ENCODE peak calls at places on chromosomes 16 and 17, in five cellular contexts. M, W, B, P and J are unnamed samples.

GRCh38 chr17:73290399-73291259 is 21.2 kb downstream of the CDC42EP4 start:
- DNase-seq in M (no peak), B (no peak), W (no peak), P (no peak), J (no peak)

GRCh38 chr17:45992175-45992574 is 6.9 kb upstream of the STH start:
- DNase-seq in W (no peak), P (no peak), M (no peak), B (no peak), J (no peak)

GRCh38 chr16:11670171-11671131 is 2.2 kb downstream of the SNN start:
- DNase-seq in M (peak; percentile 46), P (no peak), B (no peak), W (no peak), J (no peak)

GRCh38 chr17:6548578-6549330 is 7.6 kb downstream of the PITPNM3 start:
- DNase-seq in P (peak; percentile 39), B (no peak), W (no peak), M (peak; percentile 28), J (no peak)

GRCh38 chr17:13017623-13018462 is at the start of gene ELAC2:
- DNase-seq in B (peak; percentile 98), W (peak; percentile 89), M (peak; percentile 88), P (peak; percentile 98), J (peak; percentile 98)

GRCh38 chr17:17191346-17191792 is 14.8 kb downstream of the PLD6 start:
- DNase-seq in W (peak; percentile 41), P (no peak), B (no peak), M (no peak), J (no peak)

GRCh38 chr17:47864791-47865216 is 13.8 kb upstream of the SP6 start:
- DNase-seq in B (no peak), M (no peak), P (no peak), W (no peak), J (peak; percentile 84)

GRCh38 chr17:9537177-9537776 is 38.3 kb downstream of the STX8 start:
- DNase-seq in B (no peak), M (no peak), W (no peak), P (no peak), J (no peak)

GRCh38 chr16:53022374-53022773 is 30.3 kb downstream of the CHD9NB start:
- DNase-seq in B (no peak), P (peak; percentile 40), M (no peak), W (peak; percentile 13), J (no peak)

GRCh38 chr16:67190041-67190440 is at the start of gene EXOC3L1:
- DNase-seq in P (no peak), B (no peak), M (no peak), W (no peak), J (no peak)

GRCh38 chr16:4081577-4082021 is 34.6 kb downstream of the ADCY9 start:
- DNase-seq in M (no peak), W (no peak), P (no peak), B (no peak), J (no peak)

GRCh38 chr17:55564077-55564476 is 52.8 kb upstream of the SMIM36 start:
- DNase-seq in P (no peak), B (no peak), M (no peak), W (no peak), J (no peak)

GRCh38 chr17:76614912-76615617 is 28.5 kb downstream of the ST6GALNAC1 start:
- DNase-seq in B (peak; percentile 59), W (no peak), P (no peak), M (no peak), J (no peak)

GRCh38 chr16:21125191-21125590 is 25.5 kb downstream of the DNAH3 start:
- DNase-seq in B (no peak), M (no peak), P (no peak), W (no peak), J (no peak)
- TF ChIP-seq POLR2AphosphoS5 in B (no peak), M (no peak), P (no peak), W (no peak), J (no peak)

DNA sequence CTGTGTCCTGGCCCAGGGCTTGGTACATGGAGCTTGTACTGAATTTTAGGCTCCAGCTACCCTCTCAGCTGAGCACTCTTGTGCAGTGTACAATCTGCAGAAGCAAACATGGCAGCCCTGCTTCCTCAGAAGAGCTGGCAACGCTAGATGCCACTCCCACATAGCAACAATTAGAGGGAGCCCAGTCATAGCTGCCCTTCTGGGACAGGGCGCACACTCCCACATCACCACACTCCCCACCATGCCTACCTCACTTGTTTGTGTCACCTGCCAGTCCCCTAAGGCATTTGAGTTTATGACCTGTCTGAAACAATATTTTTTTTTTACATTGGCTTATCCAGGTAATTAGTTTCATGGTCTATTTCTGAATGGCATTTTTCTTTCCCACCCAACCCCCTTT is 72.3 kb downstream of the C17orf67 start:
- DNase-seq in B (no peak), P (no peak), W (no peak), M (no peak), J (no peak)
- H3K9me3 ChIP-seq in B (no peaks in the 10 kb centered on the region), P (no peaks in the 10 kb centered on the region), W (no peaks in the 10 kb centered on the region), M (no peaks in the 10 kb centered on the region), J (no peaks in the 10 kb centered on the region)

GRCh38 chr16:887846-888245 is 82.9 kb downstream of the LMF1 start:
- DNase-seq in P (no peak), W (no peak), B (no peak), M (no peak), J (no peak)
- H3K27me3 ChIP-seq in P (no peaks in the 10 kb centered on the region), W (no peaks in the 10 kb centered on the region), B (no peaks in the 10 kb centered on the region), M (no peaks in the 10 kb centered on the region), J (no peaks in the 10 kb centered on the region)

GRCh38 chr17:143785-144281 is 6.5 kb downstream of the SCGB1C2 start:
- DNase-seq in M (no peak), B (peak; percentile 89), W (peak; percentile 17), P (peak; percentile 70), J (peak; percentile 56)
- TF ChIP-seq POLR2AphosphoS5 in M (no peak), B (no peak), W (no peak), P (no peak), J (no peak)

GRCh38 chr17:65103431-65103830 is 33.7 kb upstream of the RGS9 start:
- DNase-seq in B (no peak), W (no peak), P (no peak), M (no peak), J (no peak)
- H3K9me3 ChIP-seq in B (no peaks in the 10 kb centered on the region), W (no peaks in the 10 kb centered on the region), P (no peaks in the 10 kb centered on the region), M (no peaks in the 10 kb centered on the region), J (no peaks in the 10 kb centered on the region)

GRCh38 chr17:2240541-2240940 is 63.0 kb downstream of the SMG6 start:
- DNase-seq in W (no peak), M (no peak), B (no peak), P (no peak), J (no peak)
- H3K27me3 ChIP-seq in W (no peaks in the 10 kb centered on the region), M (no peaks in the 10 kb centered on the region), B (no peaks in the 10 kb centered on the region), P (no peaks in the 10 kb centered on the region), J (no peaks in the 10 kb centered on the region)

DNA sequence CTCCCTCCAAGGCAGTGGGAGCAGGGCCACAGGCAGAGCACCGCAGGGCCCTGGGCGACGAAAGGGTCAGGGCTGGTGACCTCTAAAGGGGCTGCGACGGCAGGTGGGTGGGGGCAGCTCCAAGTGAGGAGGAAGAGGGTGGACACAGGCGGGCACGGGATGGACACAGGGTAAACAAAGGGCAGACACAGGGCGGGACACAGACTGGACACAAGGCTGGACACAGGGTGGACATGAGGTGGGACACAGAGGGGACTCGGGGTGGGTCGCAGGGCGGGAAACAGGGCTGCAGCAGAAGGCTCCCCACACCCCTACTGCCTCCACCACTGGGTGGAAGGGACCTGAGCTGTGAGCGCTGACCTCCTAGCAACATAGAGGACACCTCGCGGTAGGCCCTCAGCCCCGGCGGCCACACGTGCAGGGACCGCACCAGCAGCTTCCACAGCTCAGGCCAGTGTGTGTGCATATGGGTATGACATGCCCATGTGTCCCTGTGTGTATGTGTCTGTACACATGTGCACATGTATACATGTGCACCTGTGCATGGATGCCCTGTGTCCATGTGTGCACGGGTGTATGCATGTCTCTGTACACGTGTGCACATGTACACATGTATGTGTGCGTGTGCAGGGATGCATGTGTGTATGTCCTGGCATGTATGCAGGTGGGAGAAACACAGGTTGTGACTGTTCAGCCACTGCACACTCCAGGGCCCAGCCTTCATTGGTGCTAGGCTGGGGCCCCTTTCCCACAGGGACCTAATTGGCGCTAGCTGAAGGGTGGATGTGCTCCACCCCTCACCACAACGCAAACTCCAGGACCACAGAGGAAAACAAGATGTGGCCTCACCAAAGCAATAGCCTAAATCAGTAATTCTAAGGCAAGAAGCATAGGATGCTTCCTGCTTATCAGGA is 7.6 kb downstream of the LMF1 start:
- DNase-seq in B (peak; percentile 72), M (no peak), W (no peak), P (no peak), J (no peak)
- TF ChIP-seq POLR2AphosphoS5 in B (no peak), M (no peak), W (no peak), P (no peak), J (no peak)

GRCh38 chr16:35148748-35149147 is 1689.3 kb downstream of the TP53TG3F start:
- DNase-seq in M (no peak), P (no peak), B (no peak), W (no peak), J (no peak)

GRCh38 chr16:35144212-35144932 is 1685.0 kb downstream of the TP53TG3F start:
- DNase-seq in M (no peak), W (no peak), P (no peak), B (no peak), J (no peak)

GRCh38 chr16:35146031-35146710 is 1686.8 kb downstream of the TP53TG3F start:
- DNase-seq in B (no peak), P (no peak), M (no peak), W (no peak), J (no peak)

GRCh38 chr16:35147556-35148504 is 1688.4 kb downstream of the TP53TG3F start:
- DNase-seq in M (no peak), B (no peak), W (no peak), P (no peak), J (no peak)

GRCh38 chr16:35146723-35147458 is 1687.5 kb downstream of the TP53TG3F start:
- DNase-seq in M (no peak), B (no peak), P (no peak), W (no peak), J (no peak)
- H3K9me3 ChIP-seq in M (no peaks in the 10 kb centered on the region), B (peaks cover 13% of the 10 kb centered on the region), P (no peaks in the 10 kb centered on the region), W (no peaks in the 10 kb centered on the region), J (peaks cover 49% of the 10 kb centered on the region)

DNA sequence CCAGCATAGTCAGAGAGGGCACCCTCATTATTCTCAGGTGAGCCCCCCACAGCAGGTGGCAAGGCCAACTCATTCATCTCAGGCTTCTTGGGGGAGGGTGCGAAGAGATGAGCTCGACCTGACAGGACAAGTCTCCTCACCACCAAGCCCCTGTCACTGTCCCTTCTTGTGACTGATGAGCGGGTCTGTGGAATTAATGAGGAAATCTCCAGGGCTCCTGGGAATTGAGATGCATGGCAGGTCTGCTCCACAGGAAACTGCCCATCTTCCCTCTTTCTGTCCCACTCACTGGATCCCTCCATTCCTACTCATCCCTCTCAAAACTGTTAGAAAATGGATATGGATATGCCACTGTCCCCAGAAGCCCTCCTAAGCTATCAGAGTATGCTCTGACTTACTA is 32.5 kb upstream of the CES5A start:
- DNase-seq in M (no peak), W (no peak), B (no peak), P (no peak), J (no peak)
- H3K27me3 ChIP-seq in M (no peaks in the 10 kb centered on the region), W (no peaks in the 10 kb centered on the region), B (no peaks in the 10 kb centered on the region), P (no peaks in the 10 kb centered on the region), J (no peaks in the 10 kb centered on the region)

GRCh38 chr16:84294196-84295142 is at the start of gene WFDC1:
- DNase-seq in W (no peak), P (no peak), B (no peak), M (no peak), J (no peak)
- TF ChIP-seq POLR2AphosphoS5 in W (no peak), P (no peak), B (no peak), M (no peak), J (no peak)